ENCODE peak calls at places on chromosomes 3 and 15, in eight cellular contexts. One of them, this sample, is unnamed.

GRCh38 chr15:82942691-82943090 is 9.8 kb downstream of the HOMER2 start:
- DNase-seq in IMR-90: no peak
- DNase-seq in Caco-2: peak; percentile 56
- DNase-seq in AG04449: no peak
- DNase-seq in BJ: no peak
- DNase-seq in ovary: no peak
- DNase-seq in dorsolateral prefrontal cortex: no peak
- DNase-seq in heart right ventricle: no peak
- DNase-seq in this sample: peak; percentile 23

GRCh38 chr15:27490867-27491595 is 520.0 kb downstream of the GABRG3 start:
- DNase-seq in IMR-90: no peak
- DNase-seq in Caco-2: no peak
- DNase-seq in AG04449: no peak
- DNase-seq in BJ: no peak
- DNase-seq in ovary: no peak
- DNase-seq in dorsolateral prefrontal cortex: no peak
- DNase-seq in heart right ventricle: no peak
- DNase-seq in this sample: no peak

GRCh38 chr3:140953028-140953960 is 11.7 kb downstream of the SLC25A36 start:
- DNase-seq in IMR-90: peak; percentile 81
- DNase-seq in Caco-2: no peak
- DNase-seq in AG04449: peak; percentile 65
- DNase-seq in BJ: no peak
- DNase-seq in ovary: no peak
- DNase-seq in dorsolateral prefrontal cortex: no peak
- DNase-seq in heart right ventricle: no peak
- DNase-seq in this sample: peak; percentile 29

GRCh38 chr15:101500865-101501551 is 11.5 kb upstream of the PCSK6 start:
- DNase-seq in IMR-90: no peak
- DNase-seq in Caco-2: no peak
- DNase-seq in AG04449: no peak
- DNase-seq in BJ: no peak
- DNase-seq in ovary: no peak
- DNase-seq in dorsolateral prefrontal cortex: no peak
- DNase-seq in heart right ventricle: no peak
- DNase-seq in this sample: no peak

GRCh38 chr3:172787746-172788145 is 37.2 kb downstream of the ECT2 start:
- DNase-seq in IMR-90: peak; percentile 52
- DNase-seq in Caco-2: no peak
- DNase-seq in AG04449: peak; percentile 16
- DNase-seq in BJ: no peak
- DNase-seq in ovary: no peak
- DNase-seq in dorsolateral prefrontal cortex: no peak
- DNase-seq in heart right ventricle: no peak
- DNase-seq in this sample: no peak

GRCh38 chr3:187740446-187741399 is 4.5 kb downstream of the BCL6 start:
- DNase-seq in IMR-90: peak; percentile 72
- DNase-seq in Caco-2: peak; percentile 76
- DNase-seq in AG04449: no peak
- DNase-seq in BJ: peak; percentile 83
- DNase-seq in ovary: peak; percentile 84
- DNase-seq in dorsolateral prefrontal cortex: peak; percentile 75
- DNase-seq in heart right ventricle: peak; percentile 73
- DNase-seq in this sample: peak; percentile 96

GRCh38 chr15:63933522-63933921 is 99.8 kb upstream of the HERC1 start:
- DNase-seq in IMR-90: peak; percentile 24
- DNase-seq in Caco-2: no peak
- DNase-seq in AG04449: no peak
- DNase-seq in BJ: no peak
- DNase-seq in ovary: no peak
- DNase-seq in dorsolateral prefrontal cortex: no peak
- DNase-seq in heart right ventricle: no peak
- DNase-seq in this sample: no peak

GRCh38 chr3:56296361-56296760 is 171.9 kb downstream of the ERC2 start:
- DNase-seq in IMR-90: no peak
- DNase-seq in Caco-2: no peak
- DNase-seq in AG04449: no peak
- DNase-seq in BJ: no peak
- DNase-seq in ovary: no peak
- DNase-seq in dorsolateral prefrontal cortex: no peak
- DNase-seq in heart right ventricle: no peak
- DNase-seq in this sample: no peak

GRCh38 chr15:66294932-66295235 is 1.5 kb downstream of the DIS3L start:
- DNase-seq in IMR-90: peak; percentile 55
- DNase-seq in Caco-2: no peak
- DNase-seq in AG04449: peak; percentile 10
- DNase-seq in BJ: peak; percentile 8
- DNase-seq in ovary: no peak
- DNase-seq in dorsolateral prefrontal cortex: no peak
- DNase-seq in heart right ventricle: no peak
- DNase-seq in this sample: no peak

GRCh38 chr15:72231847-72232461 is 964 bp upstream of the PKM start:
- DNase-seq in IMR-90: peak; percentile 82
- DNase-seq in Caco-2: no peak
- DNase-seq in AG04449: peak; percentile 37
- DNase-seq in BJ: no peak
- DNase-seq in ovary: no peak
- DNase-seq in dorsolateral prefrontal cortex: no peak
- DNase-seq in heart right ventricle: peak; percentile 39
- DNase-seq in this sample: no peak

DNA sequence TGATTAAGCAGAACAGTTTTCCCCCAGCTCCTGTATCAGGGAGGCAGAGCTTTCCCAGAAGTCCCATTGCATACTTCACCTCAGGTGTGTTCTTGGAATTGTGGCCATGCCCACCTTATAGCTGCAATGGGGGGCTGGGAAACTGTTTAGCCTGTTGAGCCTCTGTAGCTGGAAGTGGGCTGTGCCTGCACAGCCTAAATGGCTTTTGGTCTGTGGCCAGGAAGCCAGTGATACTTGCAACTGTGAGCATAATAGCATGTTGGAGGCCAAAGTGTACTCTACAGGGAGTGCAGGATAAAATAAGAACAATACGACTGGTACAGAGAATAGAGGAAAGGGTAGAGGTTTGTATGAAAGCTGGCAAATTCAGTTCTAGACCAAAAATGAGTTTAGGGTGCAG is 248.5 kb downstream of the PTPRG start:
- DNase-seq in IMR-90: no peak
- DNase-seq in Caco-2: no peak
- DNase-seq in AG04449: no peak
- DNase-seq in BJ: no peak
- DNase-seq in ovary: peak; percentile 70
- DNase-seq in dorsolateral prefrontal cortex: no peak
- DNase-seq in heart right ventricle: peak; percentile 83
- DNase-seq in this sample: no peak
- H3K4me3 ChIP-seq in IMR-90: no peak overlapping the region
- H3K4me3 ChIP-seq in Caco-2: no peak overlapping the region
- H3K4me3 ChIP-seq in AG04449: no peak overlapping the region
- H3K4me3 ChIP-seq in BJ: no peak overlapping the region
- H3K4me3 ChIP-seq in ovary: no peak overlapping the region
- H3K4me3 ChIP-seq in dorsolateral prefrontal cortex: no peak overlapping the region
- H3K4me3 ChIP-seq in heart right ventricle: no peak overlapping the region
- H3K4me3 ChIP-seq in this sample: no peak overlapping the region

DNA sequence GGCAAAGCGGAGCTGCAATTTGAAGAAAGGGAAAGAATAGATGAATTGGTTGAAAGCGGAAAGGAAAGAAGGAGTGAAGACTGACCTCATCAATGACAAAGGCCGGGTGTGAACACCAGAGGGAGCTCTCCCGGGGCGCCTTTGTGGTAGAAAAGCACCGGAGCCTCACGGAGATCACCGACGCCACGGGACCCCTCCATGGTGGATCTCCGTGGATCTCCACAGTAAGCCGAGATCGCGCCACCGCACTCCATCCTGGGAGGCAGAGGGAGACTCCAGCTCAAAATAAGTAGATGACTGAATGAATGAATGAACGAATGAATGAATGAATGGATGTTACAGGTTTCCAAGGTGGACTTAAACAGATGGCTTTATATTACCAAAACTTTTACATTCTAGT is 25.0 kb downstream of the GPR160 start:
- DNase-seq in IMR-90: no peak
- DNase-seq in Caco-2: no peak
- DNase-seq in AG04449: no peak
- DNase-seq in BJ: no peak
- DNase-seq in ovary: no peak
- DNase-seq in dorsolateral prefrontal cortex: no peak
- DNase-seq in heart right ventricle: no peak
- DNase-seq in this sample: no peak
- TF ChIP-seq CTCF in IMR-90: no peak
- TF ChIP-seq CTCF in Caco-2: no peak
- TF ChIP-seq CTCF in AG04449: no peak
- TF ChIP-seq CTCF in BJ: peak; percentile 2
- TF ChIP-seq CTCF in ovary: no peak
- TF ChIP-seq CTCF in dorsolateral prefrontal cortex: no peak
- TF ChIP-seq CTCF in heart right ventricle: no peak
- TF ChIP-seq CTCF in this sample: no peak

DNA sequence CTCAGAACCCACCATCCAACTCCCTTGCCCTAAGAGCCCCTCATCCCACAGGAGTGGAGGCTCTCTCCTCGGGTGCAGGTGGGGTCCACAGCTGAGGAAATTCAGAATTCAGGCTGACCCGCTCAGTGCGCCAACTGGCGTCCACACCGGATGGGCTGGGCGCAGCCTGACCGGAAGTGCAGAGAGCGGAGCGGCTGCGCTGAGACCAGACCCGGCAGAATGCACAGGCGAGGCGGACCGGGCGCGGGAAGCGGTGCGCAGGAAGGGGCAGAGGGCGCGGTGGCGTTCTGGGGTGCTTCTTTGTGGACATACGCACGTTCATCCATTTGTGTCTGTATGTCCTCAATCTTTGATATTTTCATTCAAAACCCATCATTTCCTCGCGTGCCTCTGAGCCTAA is 210.5 kb upstream of the NDN start:
- DNase-seq in IMR-90: no peak
- DNase-seq in Caco-2: no peak
- DNase-seq in AG04449: no peak
- DNase-seq in BJ: no peak
- DNase-seq in ovary: no peak
- DNase-seq in dorsolateral prefrontal cortex: no peak
- DNase-seq in heart right ventricle: no peak
- DNase-seq in this sample: no peak
- H3K4me3 ChIP-seq in IMR-90: no peak overlapping the region
- H3K4me3 ChIP-seq in Caco-2: no peak overlapping the region
- H3K4me3 ChIP-seq in AG04449: no peak overlapping the region
- H3K4me3 ChIP-seq in BJ: no peak overlapping the region
- H3K4me3 ChIP-seq in ovary: no peak overlapping the region
- H3K4me3 ChIP-seq in dorsolateral prefrontal cortex: peak overlapping the region; percentile 43
- H3K4me3 ChIP-seq in heart right ventricle: peak overlapping the region; percentile 26
- H3K4me3 ChIP-seq in this sample: no peak overlapping the region

GRCh38 chr3:53812434-53812833 is 33.8 kb downstream of the CHDH start:
- DNase-seq in IMR-90: no peak
- DNase-seq in Caco-2: no peak
- DNase-seq in AG04449: no peak
- DNase-seq in BJ: no peak
- DNase-seq in ovary: no peak
- DNase-seq in dorsolateral prefrontal cortex: no peak
- DNase-seq in heart right ventricle: no peak
- DNase-seq in this sample: no peak
- TF ChIP-seq CTCF in IMR-90: no peak
- TF ChIP-seq CTCF in Caco-2: no peak
- TF ChIP-seq CTCF in AG04449: no peak
- TF ChIP-seq CTCF in BJ: no peak
- TF ChIP-seq CTCF in ovary: no peak
- TF ChIP-seq CTCF in dorsolateral prefrontal cortex: no peak
- TF ChIP-seq CTCF in heart right ventricle: no peak
- TF ChIP-seq CTCF in this sample: peak; percentile 35

GRCh38 chr3:191338177-191338488 is 7.8 kb upstream of the UTS2B start:
- DNase-seq in IMR-90: no peak
- DNase-seq in Caco-2: no peak
- DNase-seq in AG04449: no peak
- DNase-seq in BJ: no peak
- DNase-seq in ovary: no peak
- DNase-seq in dorsolateral prefrontal cortex: no peak
- DNase-seq in heart right ventricle: no peak
- DNase-seq in this sample: no peak
- H3K4me3 ChIP-seq in IMR-90: no peak overlapping the region
- H3K4me3 ChIP-seq in Caco-2: no peak overlapping the region
- H3K4me3 ChIP-seq in AG04449: no peak overlapping the region
- H3K4me3 ChIP-seq in BJ: no peak overlapping the region
- H3K4me3 ChIP-seq in ovary: no peak overlapping the region
- H3K4me3 ChIP-seq in dorsolateral prefrontal cortex: no peak overlapping the region
- H3K4me3 ChIP-seq in heart right ventricle: no peak overlapping the region
- H3K4me3 ChIP-seq in this sample: no peak overlapping the region

DNA sequence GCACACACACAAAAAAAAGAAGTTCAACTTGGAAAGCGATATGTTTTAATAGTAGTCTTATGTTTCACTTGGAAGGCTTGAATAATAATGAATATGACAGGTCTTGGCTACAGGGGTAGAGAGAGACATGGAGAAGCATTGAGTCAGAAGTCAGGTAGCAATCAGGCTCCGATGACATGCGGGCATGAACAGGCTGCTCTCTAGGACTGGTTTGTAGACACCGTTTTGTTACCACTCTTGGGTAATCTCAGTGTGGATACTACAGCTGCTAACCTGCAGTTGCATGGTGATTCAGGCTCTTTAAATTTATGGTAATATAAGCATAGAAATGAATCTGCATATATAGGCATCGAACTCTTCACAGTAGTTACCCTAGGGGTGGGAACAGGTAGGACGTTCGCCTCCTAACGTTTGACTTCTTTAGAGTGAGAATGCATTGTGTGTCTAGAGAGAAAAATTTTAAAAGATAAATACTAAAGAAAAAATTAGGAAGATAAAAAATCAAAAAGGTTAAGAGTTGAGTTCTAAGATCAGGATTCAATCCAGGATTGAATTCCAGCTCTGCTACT is 241.6 kb upstream of the KBTBD8 start:
- DNase-seq in IMR-90: peak; percentile 40
- DNase-seq in Caco-2: no peak
- DNase-seq in AG04449: no peak
- DNase-seq in BJ: no peak
- DNase-seq in ovary: no peak
- DNase-seq in dorsolateral prefrontal cortex: no peak
- DNase-seq in heart right ventricle: no peak
- DNase-seq in this sample: no peak
- TF ChIP-seq CTCF in IMR-90: no peak
- TF ChIP-seq CTCF in Caco-2: no peak
- TF ChIP-seq CTCF in AG04449: no peak
- TF ChIP-seq CTCF in BJ: no peak
- TF ChIP-seq CTCF in ovary: no peak
- TF ChIP-seq CTCF in dorsolateral prefrontal cortex: no peak
- TF ChIP-seq CTCF in heart right ventricle: no peak
- TF ChIP-seq CTCF in this sample: no peak